ENCODE peak calls at places on chromosomes 6 and 20, in nine cellular contexts. G is left ventricle myocardium inferior; C is heart left ventricle; F is naive thymus-derived CD4-positive, alpha-beta T cell; Z is cardiac muscle cell; L is breast epithelium; M is PC-9; A is A549; K is DND-41. R is an unnamed sample.

GRCh38 chr20:56393133-56393472 is 658 bp downstream of the CSTF1 start:
- DNase-seq in G (no peak), C (no peak), F (peak; percentile 48), Z (no peak), L (no peak), M (no peak), A (peak; percentile 7), K (peak; percentile 13), R (no peak)

GRCh38 chr20:24111858-24112257 is 123.3 kb upstream of the GGTLC1 start:
- DNase-seq in G (no peak), C (no peak), F (no peak), Z (no peak), L (no peak), M (no peak), A (no peak), K (no peak), R (no peak)

GRCh38 chr6:27892596-27893058 is 19.6 kb downstream of the OR2B2 start:
- DNase-seq in G (no peak), C (no peak), F (no peak), Z (no peak), L (no peak), M (no peak), A (no peak), K (no peak), R (no peak)

GRCh38 chr6:24188571-24188970 is 62.6 kb downstream of the NRSN1 start:
- DNase-seq in G (no peak), C (no peak), F (no peak), Z (no peak), L (no peak), M (no peak), A (no peak), K (no peak), R (no peak)

GRCh38 chr6:151349651-151350270 is 41.6 kb downstream of the ZBTB2 start:
- DNase-seq in G (no peak), C (no peak), F (no peak), Z (no peak), L (no peak), M (no peak), A (no peak), K (no peak), R (no peak)

GRCh38 chr6:26067367-26067766 is 19.9 kb upstream of the HFE start:
- DNase-seq in G (no peak), C (no peak), F (no peak), Z (no peak), L (no peak), M (peak; percentile 27), A (no peak), K (no peak), R (no peak)

GRCh38 chr6:143260857-143261256 is 189.6 kb downstream of the ADAT2 start:
- DNase-seq in G (no peak), C (no peak), F (no peak), Z (no peak), L (no peak), M (peak; percentile 2), A (peak; percentile 1), K (no peak), R (no peak)

GRCh38 chr6:137867685-137868509 is 838 bp downstream of the TNFAIP3 start:
- DNase-seq in G (peak; percentile 18), C (no peak), F (peak; percentile 57), Z (no peak), L (no peak), M (no peak), A (no peak), K (peak; percentile 91), R (no peak)

GRCh38 chr6:46236752-46237151 is 66.0 kb upstream of the ENPP5 start:
- DNase-seq in G (no peak), C (no peak), F (no peak), Z (no peak), L (no peak), M (no peak), A (no peak), K (no peak), R (no peak)

GRCh38 chr20:50676888-50677287 is 14.5 kb downstream of the RIPOR3 start:
- DNase-seq in G (no peak), C (no peak), F (no peak), Z (no peak), L (no peak), M (no peak), A (no peak), K (no peak), R (no peak)
- H3K27ac ChIP-seq in G (peak overlapping the region; percentile 60), C (no peak overlapping the region), F (no peak overlapping the region), Z (no peak overlapping the region), L (no peak overlapping the region), M (peak overlapping the region; percentile 89), A (peak overlapping the region; percentile 18), K (no peak overlapping the region), R (no peak overlapping the region)

GRCh38 chr20:38805502-38805957 is at the start of gene PPP1R16B:
- DNase-seq in G (peak; percentile 58), C (peak; percentile 70), F (peak; percentile 62), Z (peak; percentile 23), L (peak; percentile 27), M (no peak), A (no peak), K (peak; percentile 95), R (peak; percentile 88)
- H3K4me1 ChIP-seq in G (peaks cover 60% of the 10 kb centered on the region), C (peaks cover 52% of the 10 kb centered on the region), F (peaks cover 33% of the 10 kb centered on the region), Z (no peaks in the 10 kb centered on the region), L (no peaks in the 10 kb centered on the region), M (no peaks in the 10 kb centered on the region), A (no peaks in the 10 kb centered on the region), K (peaks cover 39% of the 10 kb centered on the region), R (peaks cover 51% of the 10 kb centered on the region)

DNA sequence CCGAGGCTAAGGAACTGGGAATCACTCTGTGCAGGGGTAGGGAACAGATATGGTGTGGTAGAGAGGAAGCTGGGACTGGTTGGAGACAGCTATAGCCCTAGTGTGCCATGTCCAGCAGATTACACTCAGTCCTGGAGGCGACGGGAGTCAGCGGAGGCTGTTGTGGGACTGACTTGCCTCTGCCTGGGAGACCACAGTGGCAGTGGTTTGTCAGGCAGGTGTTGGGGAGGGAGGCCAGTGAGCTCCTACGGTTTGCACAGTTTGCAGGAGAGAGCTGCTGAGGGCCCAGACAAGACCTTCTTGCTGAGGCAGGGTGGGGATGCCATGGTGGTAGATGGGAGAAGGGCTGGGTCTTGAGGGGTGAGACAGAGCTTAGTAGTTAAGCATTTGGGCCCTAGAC is 4.9 kb downstream of the PLCG1 start:
- DNase-seq in G (no peak), C (no peak), F (no peak), Z (no peak), L (no peak), M (no peak), A (no peak), K (peak; percentile 40), R (no peak)
- H3K27ac ChIP-seq in G (peak overlapping the region; percentile 99), C (peak overlapping the region; percentile 94), F (peak overlapping the region; percentile 91), Z (peak overlapping the region; percentile 52), L (peak overlapping the region; percentile 67), M (no peak overlapping the region), A (no peak overlapping the region), K (peak overlapping the region; percentile 41), R (peak overlapping the region; percentile 3)

GRCh38 chr20:13243826-13244376 is 22.8 kb downstream of the ISM1 start:
- DNase-seq in G (no peak), C (no peak), F (no peak), Z (no peak), L (no peak), M (no peak), A (peak; percentile 82), K (no peak), R (no peak)

GRCh38 chr20:13251556-13251955 is 30.5 kb downstream of the ISM1 start:
- DNase-seq in G (no peak), C (no peak), F (no peak), Z (no peak), L (no peak), M (no peak), A (no peak), K (no peak), R (no peak)

GRCh38 chr20:13245250-13245723 is 24.2 kb downstream of the ISM1 start:
- DNase-seq in G (no peak), C (no peak), F (no peak), Z (no peak), L (no peak), M (no peak), A (no peak), K (no peak), R (no peak)

GRCh38 chr20:13250242-13250641 is 29.2 kb downstream of the ISM1 start:
- DNase-seq in G (no peak), C (no peak), F (no peak), Z (no peak), L (no peak), M (no peak), A (no peak), K (no peak), R (no peak)

DNA sequence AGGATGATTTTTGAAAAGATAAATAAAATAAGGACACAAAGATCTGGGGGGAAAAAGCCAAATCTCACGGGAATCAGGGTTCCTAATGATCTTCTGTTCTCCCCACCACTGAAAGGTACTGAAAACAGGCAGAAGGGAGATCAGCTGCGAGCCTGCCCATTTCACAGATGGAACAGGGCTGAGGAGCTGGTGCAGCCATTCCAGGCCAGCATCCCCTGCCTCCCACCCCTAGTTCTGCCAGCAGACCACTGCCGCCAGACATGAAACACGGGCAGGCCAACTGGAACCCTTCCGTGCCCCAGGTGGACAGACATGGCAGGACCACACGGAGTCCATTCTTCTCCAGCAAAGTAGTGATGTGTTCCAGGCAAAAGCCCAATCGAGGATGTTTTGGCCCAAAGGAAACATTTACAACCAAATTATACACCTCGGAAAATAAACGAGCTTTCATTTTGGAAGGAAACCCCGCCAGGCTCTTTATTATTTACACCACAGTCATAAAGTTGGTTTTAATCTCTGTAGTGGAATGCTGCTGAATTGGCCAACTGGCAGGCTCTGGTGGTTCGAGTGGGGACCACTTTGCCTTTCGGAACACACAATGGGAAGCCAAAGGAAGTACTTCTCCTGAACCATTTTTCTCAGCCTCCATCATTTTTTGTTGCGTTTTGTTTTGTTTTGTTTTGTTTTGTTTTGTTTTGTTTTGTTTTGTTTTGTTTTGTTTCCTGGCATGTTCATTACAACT is 28.2 kb downstream of the ISM1 start:
- DNase-seq in G (no peak), C (no peak), F (no peak), Z (no peak), L (no peak), M (no peak), A (no peak), K (no peak), R (no peak)
- H3K4me1 ChIP-seq in G (peaks cover 6% of the 10 kb centered on the region), C (no peaks in the 10 kb centered on the region), F (peaks cover 25% of the 10 kb centered on the region), Z (no peaks in the 10 kb centered on the region), L (no peaks in the 10 kb centered on the region), M (peaks cover 35% of the 10 kb centered on the region), A (peaks cover 14% of the 10 kb centered on the region), K (peaks cover 51% of the 10 kb centered on the region), R (peaks cover 52% of the 10 kb centered on the region)

R was measured in CD8-positive, alpha-beta memory T cell.